ENCODE peak calls at places on chromosomes 4 and X, in nine cellular contexts. One of them, this sample, is unnamed.

GRCh38 chr4:24850669-24851068 is 55.3 kb downstream of the SOD3 start:
- DNase-seq in HepG2: no peak
- DNase-seq in transverse colon: peak; percentile 10
- DNase-seq in A549: peak; percentile 10
- DNase-seq in suprapubic skin: no peak
- DNase-seq in ovary: no peak
- DNase-seq in esophagus muscularis mucosa: no peak
- DNase-seq in tibial nerve: no peak
- DNase-seq in upper lobe of left lung: no peak
- DNase-seq in this sample: no peak

GRCh38 chr4:173522874-173523395 is 7.1 kb downstream of the HAND2 start:
- DNase-seq in suprapubic skin: no peak
- DNase-seq in esophagus muscularis mucosa: no peak
- DNase-seq in A549: no peak
- DNase-seq in tibial nerve: no peak
- DNase-seq in transverse colon: no peak
- DNase-seq in HepG2: no peak
- DNase-seq in upper lobe of left lung: no peak
- DNase-seq in ovary: no peak
- DNase-seq in this sample: no peak

GRCh38 chr4:185849543-185850185 is 37.7 kb upstream of the SORBS2 start:
- DNase-seq in suprapubic skin: peak; percentile 70
- DNase-seq in HepG2: no peak
- DNase-seq in transverse colon: no peak
- DNase-seq in upper lobe of left lung: no peak
- DNase-seq in ovary: no peak
- DNase-seq in esophagus muscularis mucosa: peak; percentile 26
- DNase-seq in A549: no peak
- DNase-seq in tibial nerve: no peak
- DNase-seq in this sample: no peak

GRCh38 chr4:36385951-36386561 is 104.6 kb downstream of the DTHD1 start:
- DNase-seq in ovary: no peak
- DNase-seq in tibial nerve: no peak
- DNase-seq in upper lobe of left lung: peak; percentile 22
- DNase-seq in HepG2: no peak
- DNase-seq in transverse colon: peak; percentile 11
- DNase-seq in esophagus muscularis mucosa: no peak
- DNase-seq in A549: no peak
- DNase-seq in suprapubic skin: no peak
- DNase-seq in this sample: no peak

GRCh38 chr4:86542319-86543027 is 51.6 kb upstream of the PTPN13 start:
- DNase-seq in HepG2: no peak
- DNase-seq in suprapubic skin: no peak
- DNase-seq in tibial nerve: no peak
- DNase-seq in esophagus muscularis mucosa: no peak
- DNase-seq in A549: no peak
- DNase-seq in ovary: no peak
- DNase-seq in transverse colon: no peak
- DNase-seq in upper lobe of left lung: no peak
- DNase-seq in this sample: no peak

GRCh38 chrX:141736656-141737055 is 38.1 kb upstream of the SPANXD start:
- DNase-seq in suprapubic skin: no peak
- DNase-seq in transverse colon: no peak
- DNase-seq in HepG2: no peak
- DNase-seq in ovary: no peak
- DNase-seq in tibial nerve: no peak
- DNase-seq in esophagus muscularis mucosa: no peak
- DNase-seq in A549: no peak
- DNase-seq in upper lobe of left lung: no peak
- DNase-seq in this sample: no peak

GRCh38 chrX:45771560-45772340 is 571.1 kb upstream of the DIPK2B start:
- DNase-seq in ovary: no peak
- DNase-seq in A549: peak; percentile 38
- DNase-seq in esophagus muscularis mucosa: no peak
- DNase-seq in transverse colon: peak; percentile 56
- DNase-seq in tibial nerve: no peak
- DNase-seq in HepG2: no peak
- DNase-seq in upper lobe of left lung: peak; percentile 50
- DNase-seq in suprapubic skin: no peak
- DNase-seq in this sample: peak; percentile 47

GRCh38 chr4:16461362-16461761 is 235.1 kb upstream of the TAPT1 start:
- DNase-seq in HepG2: no peak
- DNase-seq in ovary: no peak
- DNase-seq in tibial nerve: no peak
- DNase-seq in transverse colon: no peak
- DNase-seq in upper lobe of left lung: no peak
- DNase-seq in A549: no peak
- DNase-seq in suprapubic skin: no peak
- DNase-seq in esophagus muscularis mucosa: no peak
- DNase-seq in this sample: no peak

GRCh38 chr4:128287871-128288688 is 467 bp upstream of the PGRMC2 start:
- DNase-seq in transverse colon: peak; percentile 100
- DNase-seq in A549: peak; percentile 98
- DNase-seq in ovary: peak; percentile 100
- DNase-seq in esophagus muscularis mucosa: peak; percentile 100
- DNase-seq in suprapubic skin: peak; percentile 100
- DNase-seq in upper lobe of left lung: peak; percentile 98
- DNase-seq in HepG2: peak; percentile 96
- DNase-seq in tibial nerve: peak; percentile 100
- DNase-seq in this sample: peak; percentile 100

GRCh38 chr4:128286474-128287158 is 997 bp downstream of the PGRMC2 start:
- DNase-seq in upper lobe of left lung: no peak
- DNase-seq in HepG2: peak; percentile 44
- DNase-seq in esophagus muscularis mucosa: no peak
- DNase-seq in ovary: no peak
- DNase-seq in suprapubic skin: no peak
- DNase-seq in transverse colon: no peak
- DNase-seq in tibial nerve: no peak
- DNase-seq in A549: peak; percentile 53
- DNase-seq in this sample: no peak

GRCh38 chr4:128285085-128286023 is 2.3 kb downstream of the PGRMC2 start:
- DNase-seq in suprapubic skin: no peak
- DNase-seq in ovary: no peak
- DNase-seq in transverse colon: peak; percentile 16
- DNase-seq in HepG2: peak; percentile 82
- DNase-seq in A549: peak; percentile 45
- DNase-seq in upper lobe of left lung: no peak
- DNase-seq in tibial nerve: no peak
- DNase-seq in esophagus muscularis mucosa: no peak
- DNase-seq in this sample: no peak

GRCh38 chr4:128288689-128289106 is 1.1 kb upstream of the PGRMC2 start:
- DNase-seq in A549: peak; percentile 33
- DNase-seq in tibial nerve: no peak
- DNase-seq in suprapubic skin: no peak
- DNase-seq in upper lobe of left lung: peak; percentile 27
- DNase-seq in HepG2: no peak
- DNase-seq in ovary: no peak
- DNase-seq in esophagus muscularis mucosa: no peak
- DNase-seq in transverse colon: peak; percentile 30
- DNase-seq in this sample: peak; percentile 34

GRCh38 chr4:128287159-128287870 is at the start of gene PGRMC2:
- DNase-seq in suprapubic skin: no peak
- DNase-seq in A549: peak; percentile 48
- DNase-seq in upper lobe of left lung: peak; percentile 21
- DNase-seq in ovary: peak; percentile 59
- DNase-seq in HepG2: no peak
- DNase-seq in tibial nerve: no peak
- DNase-seq in transverse colon: peak; percentile 53
- DNase-seq in esophagus muscularis mucosa: no peak
- DNase-seq in this sample: no peak
- TF ChIP-seq POLR2A in suprapubic skin: no peak
- TF ChIP-seq POLR2A in A549: peak; percentile 64
- TF ChIP-seq POLR2A in upper lobe of left lung: no peak
- TF ChIP-seq POLR2A in ovary: peak; percentile 57
- TF ChIP-seq POLR2A in HepG2: peak; percentile 76
- TF ChIP-seq POLR2A in tibial nerve: peak; percentile 15
- TF ChIP-seq POLR2A in transverse colon: peak; percentile 73
- TF ChIP-seq POLR2A in esophagus muscularis mucosa: peak; percentile 55
- TF ChIP-seq POLR2A in this sample: no peak

DNA sequence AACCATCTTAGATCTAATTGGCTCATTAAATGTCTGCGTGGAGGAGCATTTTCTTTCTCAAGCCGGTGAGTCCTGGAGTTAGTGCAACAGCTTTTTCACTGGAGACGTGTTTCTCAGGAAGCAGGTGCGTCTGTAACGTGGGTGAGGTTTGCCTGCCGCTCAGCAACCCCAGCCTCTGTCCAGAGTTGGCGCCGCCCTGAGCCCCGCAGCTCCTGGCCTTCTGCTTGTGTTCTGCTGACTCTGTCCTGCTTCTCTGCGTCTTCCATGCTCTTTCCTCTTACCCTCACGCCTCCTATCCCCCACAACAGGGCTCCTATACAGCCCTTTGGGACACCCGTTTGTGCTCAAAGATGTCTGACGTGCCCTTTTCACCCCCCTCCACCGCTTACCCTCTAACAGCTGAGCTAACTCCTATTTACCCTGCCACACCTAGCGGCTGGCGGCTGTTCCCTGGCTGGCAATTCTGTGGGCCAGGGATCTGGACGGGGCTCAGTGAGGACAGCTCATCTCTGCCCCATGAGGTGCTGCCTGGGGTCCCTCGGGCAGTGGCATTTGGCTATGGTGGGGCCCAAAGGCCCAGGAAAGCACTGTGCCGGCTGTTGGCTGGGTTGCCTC is 18.8 kb downstream of the DOK7 start:
- DNase-seq in upper lobe of left lung: no peak
- DNase-seq in A549: no peak
- DNase-seq in HepG2: no peak
- DNase-seq in ovary: no peak
- DNase-seq in suprapubic skin: no peak
- DNase-seq in tibial nerve: no peak
- DNase-seq in esophagus muscularis mucosa: no peak
- DNase-seq in transverse colon: peak; percentile 50
- DNase-seq in this sample: peak; percentile 66
- TF ChIP-seq EP300 in upper lobe of left lung: no peak
- TF ChIP-seq EP300 in A549: no peak
- TF ChIP-seq EP300 in HepG2: no peak
- TF ChIP-seq EP300 in ovary: no peak
- TF ChIP-seq EP300 in suprapubic skin: no peak
- TF ChIP-seq EP300 in tibial nerve: no peak
- TF ChIP-seq EP300 in esophagus muscularis mucosa: no peak
- TF ChIP-seq EP300 in transverse colon: no peak
- TF ChIP-seq EP300 in this sample: no peak

GRCh38 chr4:26287748-26288147 is 33.1 kb upstream of the RBPJ start:
- DNase-seq in esophagus muscularis mucosa: no peak
- DNase-seq in A549: no peak
- DNase-seq in suprapubic skin: no peak
- DNase-seq in tibial nerve: no peak
- DNase-seq in transverse colon: no peak
- DNase-seq in upper lobe of left lung: no peak
- DNase-seq in HepG2: no peak
- DNase-seq in ovary: no peak
- DNase-seq in this sample: no peak

GRCh38 chr4:26285272-26285671 is 35.5 kb upstream of the RBPJ start:
- DNase-seq in tibial nerve: no peak
- DNase-seq in HepG2: no peak
- DNase-seq in esophagus muscularis mucosa: no peak
- DNase-seq in ovary: no peak
- DNase-seq in A549: no peak
- DNase-seq in transverse colon: no peak
- DNase-seq in upper lobe of left lung: no peak
- DNase-seq in suprapubic skin: no peak
- DNase-seq in this sample: no peak

GRCh38 chr4:26289421-26289820 is 31.4 kb upstream of the RBPJ start:
- DNase-seq in ovary: no peak
- DNase-seq in upper lobe of left lung: no peak
- DNase-seq in esophagus muscularis mucosa: no peak
- DNase-seq in suprapubic skin: no peak
- DNase-seq in tibial nerve: no peak
- DNase-seq in A549: no peak
- DNase-seq in HepG2: no peak
- DNase-seq in transverse colon: no peak
- DNase-seq in this sample: no peak

GRCh38 chr4:26290276-26290675 is 30.5 kb upstream of the RBPJ start:
- DNase-seq in HepG2: no peak
- DNase-seq in tibial nerve: no peak
- DNase-seq in esophagus muscularis mucosa: no peak
- DNase-seq in suprapubic skin: no peak
- DNase-seq in upper lobe of left lung: no peak
- DNase-seq in ovary: no peak
- DNase-seq in transverse colon: no peak
- DNase-seq in A549: no peak
- DNase-seq in this sample: no peak

GRCh38 chr4:26288308-26288982 is 32.4 kb upstream of the RBPJ start:
- DNase-seq in esophagus muscularis mucosa: no peak
- DNase-seq in suprapubic skin: no peak
- DNase-seq in transverse colon: no peak
- DNase-seq in HepG2: no peak
- DNase-seq in A549: peak; percentile 5
- DNase-seq in ovary: no peak
- DNase-seq in tibial nerve: no peak
- DNase-seq in upper lobe of left lung: peak; percentile 62
- DNase-seq in this sample: no peak
- TF ChIP-seq POLR2A in esophagus muscularis mucosa: no peak
- TF ChIP-seq POLR2A in suprapubic skin: no peak
- TF ChIP-seq POLR2A in transverse colon: no peak
- TF ChIP-seq POLR2A in HepG2: no peak
- TF ChIP-seq POLR2A in A549: no peak
- TF ChIP-seq POLR2A in ovary: no peak
- TF ChIP-seq POLR2A in tibial nerve: no peak
- TF ChIP-seq POLR2A in upper lobe of left lung: no peak
- TF ChIP-seq POLR2A in this sample: no peak

GRCh38 chr4:153530996-153531375 is 64.8 kb downstream of the TMEM131L start:
- DNase-seq in tibial nerve: no peak
- DNase-seq in esophagus muscularis mucosa: no peak
- DNase-seq in suprapubic skin: no peak
- DNase-seq in transverse colon: no peak
- DNase-seq in HepG2: no peak
- DNase-seq in A549: no peak
- DNase-seq in ovary: no peak
- DNase-seq in upper lobe of left lung: no peak
- DNase-seq in this sample: no peak

GRCh38 chr4:153529646-153530045 is 63.5 kb downstream of the TMEM131L start:
- DNase-seq in ovary: no peak
- DNase-seq in suprapubic skin: no peak
- DNase-seq in esophagus muscularis mucosa: peak; percentile 7
- DNase-seq in transverse colon: no peak
- DNase-seq in A549: no peak
- DNase-seq in tibial nerve: no peak
- DNase-seq in upper lobe of left lung: no peak
- DNase-seq in HepG2: no peak
- DNase-seq in this sample: no peak

GRCh38 chr4:153528705-153529493 is 62.7 kb downstream of the TMEM131L start:
- DNase-seq in A549: no peak
- DNase-seq in upper lobe of left lung: no peak
- DNase-seq in transverse colon: no peak
- DNase-seq in ovary: no peak
- DNase-seq in esophagus muscularis mucosa: peak; percentile 34
- DNase-seq in suprapubic skin: no peak
- DNase-seq in HepG2: no peak
- DNase-seq in tibial nerve: no peak
- DNase-seq in this sample: no peak

GRCh38 chr4:153530284-153530995 is 64.3 kb downstream of the TMEM131L start:
- DNase-seq in HepG2: no peak
- DNase-seq in A549: no peak
- DNase-seq in upper lobe of left lung: no peak
- DNase-seq in esophagus muscularis mucosa: peak; percentile 86
- DNase-seq in suprapubic skin: no peak
- DNase-seq in ovary: no peak
- DNase-seq in transverse colon: no peak
- DNase-seq in tibial nerve: no peak
- DNase-seq in this sample: no peak

DNA sequence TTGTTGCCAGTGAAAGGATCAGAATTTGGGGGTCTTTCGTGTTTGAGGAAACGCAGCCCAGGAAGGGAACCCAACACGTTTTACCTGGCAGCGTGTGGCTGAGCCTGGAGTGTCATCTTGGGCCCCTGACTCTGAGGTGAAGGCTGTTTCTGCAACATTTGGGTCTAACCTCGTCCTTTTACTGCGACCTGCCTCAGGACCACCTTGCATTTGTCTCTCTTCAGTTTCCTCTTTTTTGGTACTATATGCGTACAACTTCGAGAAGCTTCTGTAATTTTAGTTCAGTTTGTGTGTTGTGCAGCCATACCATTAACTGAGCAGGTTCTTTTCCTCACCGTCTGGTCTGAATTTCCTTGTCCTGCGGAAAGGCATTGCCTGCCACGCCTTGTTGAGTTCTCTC is 61.5 kb downstream of the TMEM131L start:
- DNase-seq in A549: no peak
- DNase-seq in upper lobe of left lung: no peak
- DNase-seq in suprapubic skin: no peak
- DNase-seq in tibial nerve: no peak
- DNase-seq in esophagus muscularis mucosa: peak; percentile 53
- DNase-seq in transverse colon: no peak
- DNase-seq in ovary: no peak
- DNase-seq in HepG2: no peak
- DNase-seq in this sample: no peak
- TF ChIP-seq EP300 in A549: no peak
- TF ChIP-seq EP300 in upper lobe of left lung: no peak
- TF ChIP-seq EP300 in suprapubic skin: no peak
- TF ChIP-seq EP300 in tibial nerve: no peak
- TF ChIP-seq EP300 in esophagus muscularis mucosa: no peak
- TF ChIP-seq EP300 in transverse colon: no peak
- TF ChIP-seq EP300 in ovary: no peak
- TF ChIP-seq EP300 in HepG2: no peak
- TF ChIP-seq EP300 in this sample: no peak

This sample was measured in stomach.